ENCODE peak calls at places on chromosomes 1 and 21, in ten cellular contexts. D is GM12865; I is brain microvascular endothelial cell; N is NB4; R is ovary; J is CD8-positive, alpha-beta memory T cell; E is HCT116; G is fibroblast of the aortic adventitia; Q is stomach; L is tibial artery. W is an unnamed sample.

GRCh38 chr1:155184835-155185782 is 11.5 kb downstream of the TRIM46 start:
- DNase-seq in D (peak), I (no peak), N (peak), R (peak), J (no peak), E (no peak), G (no peak), Q (peak), L (no peak), W (peak)

GRCh38 chr1:50369008-50369634 is 54.1 kb downstream of the DMRTA2 start:
- DNase-seq in D (no peak), I (no peak), N (no peak), R (no peak), J (no peak), E (no peak), G (no peak), Q (no peak), L (no peak), W (no peak)

GRCh38 chr1:99852648-99853047 is 2.5 kb downstream of the AGL start:
- DNase-seq in D (no peak), I (no peak), N (no peak), R (no peak), J (no peak), E (no peak), G (peak), Q (no peak), L (no peak), W (no peak)

GRCh38 chr1:58971629-58972140 is 187.8 kb upstream of the JUN start:
- DNase-seq in D (no peak), I (no peak), N (no peak), R (no peak), J (no peak), E (no peak), G (peak), Q (peak), L (peak), W (no peak)

GRCh38 chr21:42988234-42988965 is 14.0 kb downstream of the PKNOX1 start:
- DNase-seq in D (no peak), I (no peak), N (no peak), R (no peak), J (no peak), E (no peak), G (peak), Q (no peak), L (no peak), W (no peak)

GRCh38 chr1:240285541-240285940 is 193.9 kb downstream of the FMN2 start:
- DNase-seq in D (no peak), I (no peak), N (no peak), R (no peak), J (no peak), E (no peak), G (peak), Q (no peak), L (no peak), W (no peak)

GRCh38 chr21:45380566-45380965 is 24.4 kb upstream of the COL18A1 start:
- DNase-seq in D (no peak), I (no peak), N (no peak), R (peak), J (no peak), E (no peak), G (no peak), Q (no peak), L (peak), W (no peak)

GRCh38 chr21:41868062-41868710 is 11.0 kb downstream of the PRDM15 start:
- DNase-seq in D (peak), I (no peak), N (no peak), R (no peak), J (no peak), E (no peak), G (no peak), Q (no peak), L (no peak), W (no peak)

GRCh38 chr1:18440385-18441226 is 40.1 kb upstream of the KLHDC7A start:
- DNase-seq in D (no peak), I (no peak), N (no peak), R (no peak), J (no peak), E (no peak), G (no peak), Q (peak), L (no peak), W (no peak)

GRCh38 chr21:25660233-25660632 is 21.2 kb downstream of the JAM2 start:
- DNase-seq in D (no peak), I (no peak), N (no peak), R (no peak), J (no peak), E (no peak), G (no peak), Q (no peak), L (no peak), W (no peak)

GRCh38 chr1:9716404-9717192 is 65.1 kb downstream of the PIK3CD start:
- DNase-seq in D (no peak), I (no peak), N (no peak), R (peak), J (no peak), E (no peak), G (no peak), Q (no peak), L (no peak), W (no peak)

GRCh38 chr1:115753830-115754229 is 14.7 kb downstream of the CASQ2 start:
- DNase-seq in D (no peak), I (no peak), N (no peak), R (no peak), J (no peak), E (no peak), G (no peak), Q (no peak), L (peak), W (no peak)

GRCh38 chr1:225493591-225494246 is 65.9 kb upstream of the LBR start:
- DNase-seq in D (no peak), I (no peak), N (no peak), R (no peak), J (no peak), E (no peak), G (no peak), Q (no peak), L (no peak), W (no peak)

GRCh38 chr21:42298237-42298636 is 17.0 kb downstream of the TFF3 start:
- DNase-seq in D (no peak), I (no peak), N (no peak), R (no peak), J (no peak), E (no peak), G (no peak), Q (no peak), L (no peak), W (no peak)

GRCh38 chr1:228151526-228151925 is 1.8 kb downstream of the GJC2 start:
- DNase-seq in D (no peak), I (no peak), N (no peak), R (peak), J (no peak), E (no peak), G (no peak), Q (no peak), L (peak), W (no peak)

GRCh38 chr1:228150458-228151169 is 884 bp downstream of the GJC2 start:
- DNase-seq in D (no peak), I (no peak), N (no peak), R (peak), J (no peak), E (no peak), G (peak), Q (no peak), L (peak), W (peak)

GRCh38 chr1:228152097-228152917 is 2.6 kb downstream of the GJC2 start:
- DNase-seq in D (no peak), I (no peak), N (no peak), R (peak), J (no peak), E (no peak), G (no peak), Q (no peak), L (peak), W (no peak)

GRCh38 chr1:228150021-228150457 is 309 bp downstream of the GJC2 start:
- DNase-seq in D (no peak), I (no peak), N (no peak), R (peak), J (no peak), E (no peak), G (no peak), Q (no peak), L (no peak), W (no peak)

GRCh38 chr1:228151170-228151513 is 1.4 kb downstream of the GJC2 start:
- DNase-seq in D (no peak), I (no peak), N (no peak), R (no peak), J (no peak), E (no peak), G (peak), Q (no peak), L (peak), W (no peak)
- H3K4me3 ChIP-seq in D (no peak), I (no peak), N (no peak), R (no peak), J (no peak), E (no peak), G (no peak), Q (peak), L (no peak), W (no peak)

GRCh38 chr1:196651637-196652215 is at the start of gene CFH:
- DNase-seq in D (no peak), I (peak), N (peak), R (no peak), J (no peak), E (no peak), G (peak), Q (no peak), L (no peak), W (peak)

GRCh38 chr1:196654271-196654670 is 2.4 kb downstream of the CFH start:
- DNase-seq in D (no peak), I (no peak), N (no peak), R (no peak), J (no peak), E (no peak), G (no peak), Q (no peak), L (no peak), W (no peak)

GRCh38 chr1:196649990-196650389 is 1.9 kb upstream of the CFH start:
- DNase-seq in D (no peak), I (no peak), N (no peak), R (no peak), J (no peak), E (no peak), G (no peak), Q (no peak), L (no peak), W (no peak)

GRCh38 chr1:196650403-196650802 is 1.4 kb upstream of the CFH start:
- DNase-seq in D (no peak), I (no peak), N (no peak), R (peak), J (no peak), E (no peak), G (no peak), Q (no peak), L (no peak), W (no peak)

DNA sequence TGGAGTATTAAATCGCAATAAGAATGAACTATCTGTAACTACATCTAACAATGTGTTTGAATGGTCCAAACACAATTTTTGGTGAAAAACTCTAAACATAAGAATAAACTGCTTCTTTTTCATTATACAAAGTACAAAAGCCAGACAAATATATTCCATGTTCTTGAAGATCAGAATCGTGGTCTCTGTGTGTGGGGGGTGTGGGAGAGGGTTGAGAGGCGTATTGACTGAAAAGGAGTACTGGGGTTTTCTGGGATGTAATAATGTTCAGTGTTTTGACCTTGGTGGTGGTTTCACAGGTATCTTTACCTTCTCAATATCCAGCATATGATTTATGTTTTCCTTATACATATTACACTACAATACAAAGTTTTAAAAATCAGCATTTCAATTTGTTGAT is 764 bp upstream of the CFH start:
- DNase-seq in D (no peak), I (no peak), N (no peak), R (no peak), J (no peak), E (no peak), G (no peak), Q (no peak), L (no peak), W (no peak)
- H3K4me3 ChIP-seq in D (no peak), I (no peak), N (no peak), R (no peak), J (no peak), E (no peak), G (no peak), Q (no peak), L (no peak), W (no peak)

GRCh38 chr1:19468397-19468956 is 16.9 kb downstream of the CAPZB start:
- DNase-seq in D (peak), I (no peak), N (peak), R (no peak), J (peak), E (no peak), G (no peak), Q (peak), L (no peak), W (peak)

GRCh38 chr1:19467199-19468187 is 17.8 kb downstream of the CAPZB start:
- DNase-seq in D (no peak), I (no peak), N (no peak), R (no peak), J (no peak), E (no peak), G (no peak), Q (no peak), L (no peak), W (peak)

GRCh38 chr1:19472174-19472573 is 13.2 kb downstream of the CAPZB start:
- DNase-seq in D (no peak), I (no peak), N (peak), R (no peak), J (no peak), E (no peak), G (no peak), Q (no peak), L (no peak), W (no peak)

GRCh38 chr1:19466112-19466561 is 19.2 kb downstream of the CAPZB start:
- DNase-seq in D (no peak), I (no peak), N (no peak), R (no peak), J (no peak), E (no peak), G (no peak), Q (no peak), L (no peak), W (no peak)

DNA sequence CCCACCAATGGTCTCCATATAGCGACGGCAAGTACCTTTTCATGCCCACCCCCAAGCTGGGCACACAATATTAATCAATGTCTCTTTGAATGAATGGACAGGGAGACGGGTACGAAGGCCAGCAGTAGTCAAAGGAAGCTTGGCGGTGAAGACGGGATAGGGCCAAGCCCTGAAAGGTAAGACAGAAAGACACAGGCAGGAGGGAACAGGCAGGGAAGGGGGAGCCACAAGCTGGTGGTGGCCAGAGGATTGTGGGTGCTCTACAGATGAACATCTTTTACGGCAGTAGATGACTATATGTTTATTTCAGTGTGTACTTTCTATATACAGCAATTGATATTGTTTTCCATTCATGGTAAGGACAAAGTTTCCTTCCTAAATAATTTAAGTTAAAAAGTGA is 16.3 kb downstream of the CAPZB start:
- DNase-seq in D (no peak), I (no peak), N (no peak), R (no peak), J (no peak), E (no peak), G (no peak), Q (no peak), L (no peak), W (peak)
- H3K4me3 ChIP-seq in D (peak), I (no peak), N (peak), R (no peak), J (peak), E (no peak), G (no peak), Q (no peak), L (no peak), W (no peak)

GRCh38 chr1:165873481-165873880 is 46.1 kb downstream of the UCK2 start:
- DNase-seq in D (no peak), I (no peak), N (no peak), R (no peak), J (no peak), E (no peak), G (no peak), Q (no peak), L (no peak), W (no peak)
- H3K4me3 ChIP-seq in D (no peak), I (no peak), N (no peak), R (no peak), J (no peak), E (no peak), G (no peak), Q (no peak), L (no peak), W (no peak)

GRCh38 chr1:91057784-91058183 is 35.9 kb upstream of the ZNF644 start:
- DNase-seq in D (no peak), I (no peak), N (no peak), R (no peak), J (no peak), E (no peak), G (no peak), Q (no peak), L (no peak), W (no peak)
- H3K4me3 ChIP-seq in D (no peak), I (no peak), N (no peak), R (no peak), J (no peak), E (no peak), G (no peak), Q (no peak), L (no peak), W (no peak)

GRCh38 chr1:221667504-221667903 is 74.4 kb downstream of the DUSP10 start:
- DNase-seq in D (peak), I (peak), N (peak), R (no peak), J (no peak), E (peak), G (peak), Q (no peak), L (no peak), W (no peak)
- H3K4me3 ChIP-seq in D (no peak), I (no peak), N (no peak), R (no peak), J (no peak), E (no peak), G (no peak), Q (no peak), L (no peak), W (no peak)

GRCh38 chr1:178664278-178664677 is 60.8 kb upstream of the RALGPS2 start:
- DNase-seq in D (peak), I (no peak), N (peak), R (no peak), J (no peak), E (no peak), G (no peak), Q (no peak), L (no peak), W (no peak)

GRCh38 chr1:178665579-178665978 is 59.5 kb upstream of the RALGPS2 start:
- DNase-seq in D (no peak), I (no peak), N (no peak), R (no peak), J (no peak), E (no peak), G (no peak), Q (no peak), L (no peak), W (no peak)

GRCh38 chr1:178660484-178660883 is 64.6 kb upstream of the RALGPS2 start:
- DNase-seq in D (peak), I (no peak), N (no peak), R (no peak), J (no peak), E (no peak), G (no peak), Q (no peak), L (no peak), W (no peak)

GRCh38 chr1:178659789-178660208 is 65.2 kb upstream of the RALGPS2 start:
- DNase-seq in D (peak), I (no peak), N (no peak), R (no peak), J (no peak), E (no peak), G (no peak), Q (no peak), L (no peak), W (no peak)
- H3K4me3 ChIP-seq in D (peak), I (no peak), N (no peak), R (no peak), J (no peak), E (no peak), G (no peak), Q (no peak), L (no peak), W (no peak)

GRCh38 chr1:46544561-46545240 is 6.7 kb downstream of the KNCN start:
- DNase-seq in D (no peak), I (no peak), N (no peak), R (no peak), J (no peak), E (no peak), G (no peak), Q (no peak), L (no peak), W (peak)

GRCh38 chr1:46546210-46546609 is 5.2 kb downstream of the KNCN start:
- DNase-seq in D (no peak), I (no peak), N (no peak), R (no peak), J (no peak), E (no peak), G (no peak), Q (no peak), L (no peak), W (no peak)

GRCh38 chr1:46545784-46546183 is 5.7 kb downstream of the KNCN start:
- DNase-seq in D (no peak), I (no peak), N (no peak), R (no peak), J (no peak), E (no peak), G (no peak), Q (no peak), L (no peak), W (peak)

GRCh38 chr1:46543382-46543760 is 8.1 kb downstream of the KNCN start:
- DNase-seq in D (no peak), I (no peak), N (no peak), R (no peak), J (no peak), E (no peak), G (no peak), Q (no peak), L (no peak), W (no peak)

DNA sequence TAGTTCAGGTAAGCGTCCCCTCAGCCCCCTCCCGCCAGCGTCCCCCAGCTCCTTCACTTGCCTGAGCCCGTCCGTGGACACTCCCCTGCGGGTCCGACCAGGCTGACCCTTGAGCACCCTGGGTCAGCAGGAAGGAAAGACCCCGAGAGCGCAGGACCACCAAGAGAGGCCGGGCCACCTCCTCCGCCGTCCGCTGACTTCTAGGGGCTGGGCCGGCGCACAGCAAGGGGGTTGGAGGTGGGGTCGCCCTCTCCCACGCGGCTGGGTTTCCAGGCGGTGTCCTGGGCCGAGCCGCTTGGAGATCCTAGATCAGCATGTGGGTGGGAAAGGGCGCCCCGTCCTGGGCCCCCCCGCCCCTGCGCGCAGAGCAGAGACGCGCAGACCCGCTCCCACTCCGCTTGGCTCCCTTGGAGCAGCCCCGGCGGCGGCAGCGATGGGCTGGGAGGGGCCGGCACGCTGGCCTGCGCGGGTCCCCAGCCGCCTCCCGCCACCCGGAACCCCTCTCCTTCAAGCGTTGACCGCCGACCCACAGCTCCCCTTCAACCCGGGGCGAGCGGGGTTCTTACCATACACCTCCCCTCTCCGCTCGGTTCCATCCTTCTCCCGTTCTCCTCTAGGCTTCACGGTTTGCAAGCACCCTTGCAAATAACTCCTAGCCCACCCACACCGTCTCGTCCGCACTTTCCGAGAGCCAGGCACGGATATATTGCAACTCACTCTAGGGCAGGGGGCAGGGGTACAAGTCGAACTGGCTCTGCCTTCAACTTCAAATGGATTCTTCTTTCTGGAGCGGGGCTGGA is 7.5 kb downstream of the KNCN start:
- DNase-seq in D (no peak), I (no peak), N (no peak), R (no peak), J (no peak), E (no peak), G (no peak), Q (no peak), L (no peak), W (peak)
- H3K4me3 ChIP-seq in D (no peak), I (no peak), N (no peak), R (no peak), J (no peak), E (no peak), G (no peak), Q (no peak), L (no peak), W (no peak)

GRCh38 chr1:21325231-21325718 is 35.0 kb upstream of the ECE1 start:
- DNase-seq in D (no peak), I (no peak), N (peak), R (no peak), J (no peak), E (no peak), G (no peak), Q (no peak), L (no peak), W (no peak)
- H3K4me3 ChIP-seq in D (no peak), I (no peak), N (peak), R (no peak), J (peak), E (peak), G (peak), Q (peak), L (peak), W (no peak)

W was measured in mucosa of descending colon.